ENCODE peak calls at places on chromosomes 5 and 9, in four cellular contexts. D, G, C and B are unnamed samples.

GRCh38 chr5:153081385-153081784 is 409.1 kb upstream of the GRIA1 start:
- DNase-seq in D (no peak), C (no peak), G (no peak), B (no peak)

GRCh38 chr5:178476531-178476930 is 113.7 kb downstream of the COL23A1 start:
- DNase-seq in D (no peak), G (no peak), C (no peak), B (no peak)

GRCh38 chr5:60507687-60508086 is 192.3 kb downstream of the DEPDC1B start:
- DNase-seq in C (no peak), D (no peak), G (no peak), B (no peak)

GRCh38 chr5:152547202-152547601 is 142.1 kb upstream of the NMUR2 start:
- DNase-seq in C (no peak), G (no peak), D (no peak), B (no peak)

GRCh38 chr9:121398374-121398773 is 28.3 kb upstream of the STOM start:
- DNase-seq in C (no peak), G (no peak), D (no peak), B (no peak)

GRCh38 chr9:35306281-35306680 is 144.5 kb downstream of the UNC13B start:
- DNase-seq in D (no peak), G (no peak), C (no peak), B (no peak)

GRCh38 chr9:124385623-124386022 is 29.6 kb downstream of the PSMB7 start:
- DNase-seq in D (no peak), G (no peak), C (no peak), B (no peak)

GRCh38 chr5:128750202-128750601 is 212.2 kb upstream of the FBN2 start:
- DNase-seq in C (no peak), D (no peak), G (no peak), B (no peak)